ENCODE peak calls at places on chromosomes 12 and 14, in ten cellular contexts. K is heart left ventricle, T is tibial nerve, B is body of pancreas, L is cardiac muscle cell, W is DND-41, G is WTC11, M is stomach, N is A549, U is Calu3. A is an unnamed sample.

GRCh38 chr12:131422185-131422515 is 288.7 kb upstream of the SFSWAP start:
- DNase-seq in W (no peak), G (no peak), T (no peak), N (no peak), B (no peak), K (no peak), L (no peak), U (no peak), M (no peak), A (no peak)

GRCh38 chr12:34602213-34602940 is 580.1 kb downstream of the ALG10 start:
- DNase-seq in L (no peak), U (no peak), M (no peak), G (no peak), T (no peak), K (no peak), B (no peak), N (no peak), W (no peak), A (no peak)

GRCh38 chr14:55832974-55833373 is 253.0 kb downstream of the KTN1 start:
- DNase-seq in L (no peak), U (no peak), M (no peak), T (no peak), N (no peak), W (no peak), G (no peak), K (no peak), B (no peak), A (no peak)

GRCh38 chr12:97681612-97682504 is 219.3 kb downstream of the RMST start:
- DNase-seq in W (no peak), M (no peak), K (no peak), T (no peak), N (no peak), U (no peak), L (no peak), B (no peak), G (no peak), A (no peak)

GRCh38 chr14:36529062-36529461 is 9.0 kb upstream of the NKX2-1 start:
- DNase-seq in N (no peak), L (no peak), B (no peak), T (no peak), U (no peak), W (no peak), M (no peak), G (no peak), K (no peak), A (no peak)

GRCh38 chr14:75982724-75983358 is 1.0 kb upstream of the TGFB3 start:
- DNase-seq in T (peak), G (no peak), B (peak), L (peak), W (no peak), K (peak), M (no peak), N (peak), U (no peak), A (no peak)

GRCh38 chr12:110316861-110317260 is 35.8 kb downstream of the ATP2A2 start:
- DNase-seq in L (peak), U (no peak), T (no peak), G (no peak), B (no peak), W (no peak), K (no peak), N (no peak), M (no peak), A (no peak)

GRCh38 chr12:10374624-10375018 is 15.2 kb downstream of the KLRK1 start:
- DNase-seq in K (no peak), L (no peak), G (no peak), B (no peak), M (no peak), T (no peak), N (no peak), U (no peak), W (no peak), A (no peak)

GRCh38 chr12:116860281-116860680 is 21.0 kb downstream of the HRK start:
- DNase-seq in G (no peak), L (no peak), T (no peak), K (no peak), W (no peak), B (no peak), U (no peak), M (no peak), N (no peak), A (no peak)

GRCh38 chr12:47808574-47809380 is 10.9 kb downstream of the HDAC7 start:
- DNase-seq in M (no peak), G (no peak), L (no peak), T (no peak), W (peak), B (no peak), U (no peak), N (peak), K (no peak), A (peak)

GRCh38 chr12:47773062-47773857 is at the start of gene SLC48A1:
- DNase-seq in L (peak), U (peak), T (no peak), W (peak), B (peak), G (peak), M (peak), K (peak), N (peak), A (peak)

GRCh38 chr12:60120199-60120598 is 524.4 kb downstream of the SLC16A7 start:
- DNase-seq in K (no peak), W (no peak), L (no peak), M (no peak), U (no peak), N (no peak), G (no peak), T (no peak), B (peak), A (no peak)

GRCh38 chr12:12804011-12804410 is 9.1 kb upstream of the DDX47 start:
- DNase-seq in T (no peak), B (no peak), K (no peak), L (no peak), G (no peak), W (no peak), N (peak), M (no peak), U (peak), A (peak)

GRCh38 chr12:8636581-8636980 is 23.9 kb upstream of the AICDA start:
- DNase-seq in M (no peak), T (no peak), N (no peak), G (no peak), K (no peak), W (no peak), U (no peak), L (no peak), B (no peak), A (no peak)

GRCh38 chr14:64800000-64800399 is 79.7 kb downstream of the SPTB start:
- DNase-seq in K (peak), N (peak), G (peak), W (peak), L (peak), B (peak), U (peak), T (no peak), M (peak), A (peak)

GRCh38 chr14:95953111-95953724 is 76.6 kb downstream of the TUNAR start:
- DNase-seq in W (peak), M (no peak), L (no peak), N (no peak), B (no peak), G (peak), K (no peak), U (no peak), T (no peak), A (no peak)

GRCh38 chr12:52229836-52230343 is 3.2 kb upstream of the KRT7 start:
- DNase-seq in N (no peak), K (no peak), G (no peak), U (no peak), B (no peak), T (no peak), W (no peak), L (no peak), M (no peak), A (no peak)

DNA sequence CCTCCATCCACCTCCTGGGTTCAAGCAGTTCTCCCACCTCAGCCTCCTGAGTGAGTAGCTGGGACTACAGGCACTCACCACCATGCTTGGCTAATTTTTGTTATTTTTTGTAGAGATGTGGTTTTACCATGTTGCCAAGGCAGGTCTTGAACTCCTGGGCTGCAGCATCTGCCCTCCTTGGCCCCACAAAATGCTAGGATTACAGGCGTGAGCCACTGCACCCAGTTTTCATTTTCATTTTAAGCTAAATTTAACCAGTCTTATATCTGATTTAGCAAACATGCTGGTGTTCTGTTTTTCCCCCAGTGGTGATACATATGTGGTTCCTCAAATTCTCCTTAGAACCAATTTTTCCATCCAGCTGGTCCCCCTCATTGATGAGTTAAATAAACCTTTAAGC is 43.8 kb upstream of the BICD1 start:
- DNase-seq in U (no peak), K (no peak), B (no peak), L (no peak), M (no peak), G (no peak), T (no peak), W (no peak), N (no peak), A (no peak)
- TF ChIP-seq CTCF in U (no peak), K (no peak), B (no peak), L (no peak), M (no peak), G (no peak), T (no peak), W (no peak), N (no peak), A (no peak)

GRCh38 chr12:112822056-112822455 is 30.5 kb downstream of the RPH3A start:
- DNase-seq in N (no peak), L (no peak), K (no peak), G (peak), U (no peak), M (no peak), T (no peak), B (no peak), W (no peak), A (no peak)

GRCh38 chr12:112824701-112825100 is 33.2 kb downstream of the RPH3A start:
- DNase-seq in L (no peak), W (no peak), B (no peak), U (no peak), T (no peak), M (no peak), G (no peak), K (no peak), N (no peak), A (no peak)

GRCh38 chr12:112826011-112826410 is 34.5 kb downstream of the RPH3A start:
- DNase-seq in G (no peak), K (no peak), N (no peak), M (no peak), T (no peak), L (no peak), W (no peak), U (no peak), B (no peak), A (no peak)

GRCh38 chr12:112824166-112824565 is 32.6 kb downstream of the RPH3A start:
- DNase-seq in L (no peak), W (no peak), T (no peak), K (no peak), G (no peak), N (no peak), U (no peak), M (no peak), B (no peak), A (no peak)

GRCh38 chr12:112823582-112824149 is 32.1 kb downstream of the RPH3A start:
- DNase-seq in W (no peak), M (no peak), G (no peak), K (no peak), N (peak), B (no peak), L (no peak), U (no peak), T (no peak), A (no peak)
- TF ChIP-seq CTCF in W (peak), M (no peak), G (no peak), K (no peak), N (no peak), B (no peak), L (no peak), U (no peak), T (no peak), A (no peak)

DNA sequence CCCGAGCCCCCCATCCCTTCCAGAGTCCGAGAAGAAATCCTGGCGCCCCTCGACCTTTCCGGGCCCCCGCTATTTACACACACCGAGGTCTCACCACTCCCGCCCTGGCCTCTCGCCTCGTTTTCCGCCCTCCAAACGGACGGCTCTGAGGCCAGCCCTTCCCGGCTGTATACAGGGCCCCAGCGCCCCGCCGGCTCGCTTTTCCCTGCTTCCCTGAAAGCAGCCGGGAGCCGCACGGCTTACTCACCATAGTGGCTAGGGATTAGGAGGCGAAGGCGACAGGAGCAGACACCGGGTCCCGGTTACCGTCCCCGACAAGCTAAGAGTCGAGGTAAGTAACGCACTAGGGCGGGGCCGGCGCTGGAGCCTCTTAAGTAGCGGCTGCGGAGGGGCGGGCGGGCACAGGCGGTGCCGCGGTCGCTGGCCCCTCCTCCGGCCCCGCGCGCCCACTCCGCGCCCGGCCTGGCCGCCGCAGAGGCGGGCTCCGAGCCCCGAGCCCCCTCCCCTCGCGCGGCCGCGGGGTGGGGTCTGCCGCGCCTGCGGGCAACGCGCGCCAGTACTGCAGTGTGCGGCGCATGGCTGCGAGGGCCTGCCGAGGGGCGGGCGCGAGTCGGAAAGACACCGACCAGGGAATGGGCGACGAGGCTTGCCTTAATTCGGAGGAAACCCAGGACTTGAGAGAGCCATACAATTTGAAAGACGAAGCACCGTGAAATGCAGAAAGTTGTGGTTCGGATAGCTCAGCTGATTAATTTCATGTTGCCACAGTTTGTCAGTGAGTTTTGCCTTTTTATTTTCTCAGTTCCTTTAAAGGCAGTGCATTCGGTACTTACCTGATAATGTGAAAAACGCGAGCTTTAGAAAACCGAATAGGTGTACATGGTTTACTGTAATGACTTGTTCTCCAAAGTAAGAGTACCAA is at the start of gene TUBA1B:
- DNase-seq in K (peak), M (peak), W (peak), N (peak), B (peak), T (peak), L (peak), G (peak), U (peak), A (peak)
- TF ChIP-seq CTCF in K (no peak), M (no peak), W (no peak), N (no peak), B (no peak), T (no peak), L (no peak), G (no peak), U (no peak), A (no peak)

GRCh38 chr14:19873178-19873577 is 1.8 kb upstream of the OR4K2 start:
- DNase-seq in B (no peak), L (no peak), K (no peak), G (no peak), T (no peak), U (no peak), N (no peak), W (no peak), M (no peak), A (no peak)

GRCh38 chr14:19874842-19875241 is at the start of gene OR4K2:
- DNase-seq in G (no peak), M (no peak), L (no peak), T (no peak), W (no peak), B (no peak), K (no peak), U (no peak), N (no peak), A (no peak)

GRCh38 chr14:19878029-19878642 is 3.2 kb downstream of the OR4K2 start:
- DNase-seq in K (no peak), L (no peak), W (no peak), N (no peak), M (no peak), U (no peak), B (no peak), G (no peak), T (no peak), A (no peak)
- TF ChIP-seq CTCF in K (peak), L (peak), W (peak), N (peak), M (no peak), U (peak), B (peak), G (peak), T (peak), A (peak)

DNA sequence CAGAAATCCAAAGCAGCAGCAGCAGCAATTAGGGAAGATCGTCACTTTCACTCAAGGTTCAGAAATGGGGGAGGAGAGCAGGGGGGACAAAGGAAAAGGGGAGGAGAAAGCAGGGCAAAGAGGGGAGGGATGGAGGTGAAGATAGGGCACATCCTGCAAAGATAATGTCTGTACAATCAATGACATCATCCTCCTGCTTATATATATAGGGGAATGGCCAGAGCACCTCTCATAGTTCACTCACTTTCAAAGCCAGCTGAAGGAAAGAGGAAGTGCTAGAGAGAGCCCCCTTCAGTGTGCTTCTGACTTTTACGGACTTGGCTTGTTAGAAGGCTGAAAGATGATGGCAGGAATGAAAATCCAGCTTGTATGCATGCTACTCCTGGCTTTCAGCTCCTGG is at the start of gene NTS:
- DNase-seq in T (no peak), M (no peak), K (no peak), U (no peak), G (no peak), N (no peak), W (no peak), L (peak), B (no peak), A (no peak)
- TF ChIP-seq CTCF in T (no peak), M (no peak), K (no peak), U (no peak), G (no peak), N (no peak), W (no peak), L (peak), B (no peak), A (no peak)

GRCh38 chr12:106127289-106128126 is 11.2 kb downstream of the NUAK1 start:
- DNase-seq in T (no peak), M (no peak), N (no peak), W (no peak), G (no peak), B (no peak), U (no peak), K (no peak), L (no peak), A (no peak)
- TF ChIP-seq CTCF in T (no peak), M (no peak), N (no peak), W (no peak), G (no peak), B (no peak), U (no peak), K (no peak), L (no peak), A (no peak)